ENCODE peak calls at places on chromosome 7, in four cellular contexts. Y is NB4, X is H9, C is cardiac muscle cell. W is an unnamed sample.
A peak's percentile ranks its signal among the peaks of the same experiment; 100 is the strongest.

GRCh38 chr7:130921391-130922180 is 187.6 kb upstream of the KLF14 start:
- DNase-seq in X (no peak), C (peak; percentile 16), Y (no peak), W (no peak)

GRCh38 chr7:148903504-148903903 is 19.4 kb upstream of the EZH2 start:
- DNase-seq in Y (peak; percentile 36), X (no peak), C (no peak), W (no peak)

GRCh38 chr7:73738220-73738611 is 386 bp downstream of the ABHD11 start:
- DNase-seq in C (peak; percentile 60), X (peak; percentile 76), Y (peak; percentile 80), W (peak; percentile 51)

GRCh38 chr7:132906193-132906829 is 175.6 kb downstream of the CHCHD3 start:
- DNase-seq in X (no peak), Y (no peak), C (no peak), W (no peak)

GRCh38 chr7:24877790-24878311 is 102.1 kb downstream of the OSBPL3 start:
- DNase-seq in X (no peak), Y (no peak), C (no peak), W (no peak)

GRCh38 chr7:112365551-112365950 is 84.7 kb upstream of the IFRD1 start:
- DNase-seq in Y (no peak), X (no peak), C (no peak), W (no peak)

GRCh38 chr7:40723829-40724228 is 589.0 kb downstream of the SUGCT start:
- DNase-seq in C (no peak), Y (no peak), X (no peak), W (no peak)

GRCh38 chr7:114589436-114589835 is 174.8 kb downstream of the FOXP2 start:
- DNase-seq in X (no peak), Y (no peak), C (no peak), W (no peak)

GRCh38 chr7:139598642-139599041 is 75.2 kb downstream of the CLEC2L start:
- DNase-seq in C (no peak), X (no peak), Y (no peak), W (no peak)

GRCh38 chr7:90708841-90709317 is 112.8 kb downstream of the CDK14 start:
- DNase-seq in C (peak; percentile 69), X (peak; percentile 66), Y (peak; percentile 71), W (no peak)

GRCh38 chr7:27161214-27161720 is 4.1 kb downstream of the HOXA9 start:
- DNase-seq in C (no peak), X (no peak), Y (peak; percentile 83), W (no peak)

GRCh38 chr7:16637279-16637795 is 8.2 kb downstream of the ANKMY2 start:
- DNase-seq in X (no peak), Y (no peak), C (no peak), W (no peak)

GRCh38 chr7:88306590-88307048 is at the start of gene STEAP4:
- DNase-seq in X (peak; percentile 72), Y (peak; percentile 8), C (peak; percentile 50), W (peak; percentile 61)

GRCh38 chr7:139825666-139826290 is 3.3 kb upstream of the TBXAS1 start:
- DNase-seq in Y (peak; percentile 28), X (no peak), C (no peak), W (no peak)

GRCh38 chr7:84092207-84092606 is 102.4 kb downstream of the SEMA3A start:
- DNase-seq in X (no peak), C (no peak), Y (peak; percentile 42), W (no peak)

GRCh38 chr7:35705932-35706461 is 11.1 kb upstream of the HERPUD2 start:
- DNase-seq in Y (no peak), C (no peak), X (no peak), W (no peak)

GRCh38 chr7:133950856-133951255 is 176.3 kb upstream of the LRGUK start:
- DNase-seq in X (peak; percentile 55), C (no peak), Y (no peak), W (no peak)

GRCh38 chr7:155858521-155859061 is 46.3 kb upstream of the SHH start:
- DNase-seq in X (no peak), Y (no peak), C (no peak), W (no peak)

GRCh38 chr7:100583132-100584045 is 2.5 kb downstream of the LRCH4 start:
- DNase-seq in Y (peak; percentile 100), X (peak; percentile 58), C (peak; percentile 61), W (no peak)

GRCh38 chr7:19520392-19520791 is 188.4 kb downstream of the POLR1F start:
- DNase-seq in Y (no peak), X (no peak), C (no peak), W (no peak)

GRCh38 chr7:422886-423225 is 96.8 kb downstream of the PDGFA start:
- DNase-seq in X (no peak), Y (no peak), C (no peak), W (no peak)

GRCh38 chr7:51288896-51289607 is 27.6 kb downstream of the COBL start:
- DNase-seq in X (no peak), Y (no peak), C (no peak), W (no peak)

GRCh38 chr7:158734861-158735260 is 30.3 kb upstream of the NCAPG2 start:
- DNase-seq in Y (peak; percentile 80), C (no peak), X (no peak), W (no peak)

GRCh38 chr7:258476-259190 is 31.3 kb upstream of the FOXL3 start:
- DNase-seq in Y (no peak), C (no peak), X (no peak), W (peak; percentile 8)

GRCh38 chr7:126574838-126575250 is 677.9 kb downstream of the GRM8 start:
- DNase-seq in Y (no peak), C (no peak), X (peak; percentile 29), W (peak; percentile 37)

GRCh38 chr7:121082400-121083101 is 94.0 kb downstream of the CPED1 start:
- DNase-seq in C (no peak), X (no peak), Y (no peak), W (no peak)

DNA sequence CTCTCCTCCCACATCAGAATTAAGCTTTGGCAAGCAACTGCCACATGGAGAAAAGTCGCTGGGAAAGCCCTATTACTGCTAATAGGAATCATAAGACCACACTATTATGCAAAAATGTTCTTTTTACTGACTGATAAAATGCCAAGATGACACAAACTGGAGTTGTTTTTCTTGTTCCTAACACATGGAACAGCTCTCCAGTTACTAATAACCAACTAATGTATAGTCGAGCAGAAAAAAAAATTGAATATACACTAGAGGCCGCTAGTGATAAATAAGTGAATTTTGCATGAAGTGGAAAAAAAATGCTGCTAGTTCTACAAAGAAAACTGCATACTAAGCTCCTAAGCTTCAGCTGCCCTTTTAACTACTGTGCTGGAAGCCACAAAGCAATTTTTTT is 165.6 kb downstream of the TPK1 start:
- DNase-seq in X (no peak), Y (peak; percentile 29), C (no peak), W (no peak)
- TF ChIP-seq CTCF in X (no peak), Y (peak; percentile 5), C (peak; percentile 28), W (peak; percentile 41)

DNA sequence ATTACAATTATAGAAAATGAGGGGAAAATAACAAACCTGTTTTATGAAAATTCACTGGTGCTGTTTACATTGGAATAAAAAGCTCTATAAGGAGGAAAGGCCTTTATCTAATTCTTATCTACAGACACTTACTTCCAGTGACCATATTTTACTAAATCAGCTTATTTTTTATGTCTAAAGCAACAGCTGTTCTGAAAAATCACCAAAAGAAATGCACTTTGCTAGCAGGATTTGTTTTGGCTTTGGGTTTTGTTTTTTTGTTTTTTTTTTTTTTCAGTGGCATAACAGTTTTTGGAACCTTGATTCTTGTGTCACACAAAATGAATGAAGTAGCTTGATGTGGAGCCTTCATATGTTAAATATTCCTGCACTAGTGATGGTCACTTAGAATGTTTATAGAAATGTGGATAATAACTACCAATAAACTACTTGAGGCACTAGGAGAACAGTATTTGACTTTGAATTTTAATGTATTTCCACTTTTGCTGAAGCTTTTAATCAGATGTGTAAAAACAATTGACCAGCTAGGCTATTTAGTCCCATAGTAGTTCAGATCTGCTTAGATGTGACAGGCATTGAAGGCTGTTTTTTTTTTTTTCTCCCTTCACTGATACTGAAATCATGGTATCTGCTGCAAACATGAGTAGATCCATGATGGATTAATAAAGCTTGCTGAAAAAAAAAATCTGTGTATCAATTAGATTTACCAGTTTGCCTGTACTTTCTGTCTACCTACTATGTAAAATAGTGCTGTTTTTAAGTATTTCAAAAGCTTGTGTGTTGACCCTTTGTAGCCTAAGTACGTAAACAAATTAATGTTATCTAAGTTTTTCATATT is 2.8 kb downstream of the ARL4A start:
- DNase-seq in C (no peak), X (no peak), Y (no peak), W (no peak)
- TF ChIP-seq CTCF in C (no peak), X (no peak), Y (no peak), W (no peak)

GRCh38 chr7:117590191-117590590 is 110.4 kb downstream of the CFTR start:
- DNase-seq in Y (no peak), X (no peak), C (no peak), W (no peak)

GRCh38 chr7:117588352-117588794 is 108.5 kb downstream of the CFTR start:
- DNase-seq in C (no peak), Y (no peak), X (no peak), W (no peak)

GRCh38 chr7:117596134-117596533 is 116.3 kb downstream of the CFTR start:
- DNase-seq in X (no peak), C (no peak), Y (no peak), W (no peak)

GRCh38 chr7:117587931-117588330 is 108.1 kb downstream of the CFTR start:
- DNase-seq in Y (no peak), X (no peak), C (no peak), W (no peak)

DNA sequence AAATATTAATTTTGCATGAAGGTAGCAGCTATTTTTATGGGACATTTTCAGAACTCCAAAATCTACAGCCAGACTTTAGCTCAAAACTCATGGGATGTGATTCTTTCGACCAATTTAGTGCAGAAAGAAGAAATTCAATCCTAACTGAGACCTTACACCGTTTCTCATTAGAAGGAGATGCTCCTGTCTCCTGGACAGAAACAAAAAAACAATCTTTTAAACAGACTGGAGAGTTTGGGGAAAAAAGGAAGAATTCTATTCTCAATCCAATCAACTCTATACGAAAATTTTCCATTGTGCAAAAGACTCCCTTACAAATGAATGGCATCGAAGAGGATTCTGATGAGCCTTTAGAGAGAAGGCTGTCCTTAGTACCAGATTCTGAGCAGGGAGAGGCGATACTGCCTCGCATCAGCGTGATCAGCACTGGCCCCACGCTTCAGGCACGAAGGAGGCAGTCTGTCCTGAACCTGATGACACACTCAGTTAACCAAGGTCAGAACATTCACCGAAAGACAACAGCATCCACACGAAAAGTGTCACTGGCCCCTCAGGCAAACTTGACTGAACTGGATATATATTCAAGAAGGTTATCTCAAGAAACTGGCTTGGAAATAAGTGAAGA is 112.3 kb downstream of the CFTR start:
- DNase-seq in Y (no peak), C (no peak), X (no peak), W (no peak)
- TF ChIP-seq CTCF in Y (no peak), C (no peak), X (no peak), W (no peak)

GRCh38 chr7:3301831-3302618 is 973 bp downstream of the SDK1 start:
- DNase-seq in Y (no peak), X (peak; percentile 40), C (peak; percentile 72), W (peak; percentile 49)
- TF ChIP-seq CTCF in Y (no peak), X (peak; percentile 46), C (peak; percentile 29), W (no peak)